ENCODE peak calls at places on chromosomes 3 and 15, in five cellular contexts. A, D, J, X and T are unnamed samples.

GRCh38 chr3:134313839-134314587 is 60.2 kb downstream of the AMOTL2 start:
- DNase-seq in A (peak), D (no peak), J (no peak), X (no peak), T (no peak)

GRCh38 chr3:98705694-98706093 is 57.4 kb upstream of the ST3GAL6 start:
- DNase-seq in A (no peak), D (no peak), J (no peak), X (no peak), T (no peak)

GRCh38 chr3:45688194-45688881 is 858 bp upstream of the SACM1L start:
- DNase-seq in A (no peak), D (peak), J (peak), X (no peak), T (peak)

GRCh38 chr15:77026501-77027110 is 31.7 kb downstream of the PSTPIP1 start:
- DNase-seq in A (no peak), D (no peak), J (no peak), X (no peak), T (peak)

GRCh38 chr3:78907367-78907766 is 860.4 kb downstream of the ROBO1 start:
- DNase-seq in A (no peak), D (no peak), J (no peak), X (no peak), T (no peak)

GRCh38 chr15:91258436-91258779 is 158.4 kb downstream of the SV2B start:
- DNase-seq in A (peak), D (no peak), J (no peak), X (no peak), T (peak)

GRCh38 chr3:58521002-58521670 is 15.9 kb downstream of the ACOX2 start:
- DNase-seq in A (peak), D (peak), J (no peak), X (no peak), T (no peak)

GRCh38 chr15:80785335-80785734 is 6.2 kb downstream of the CEMIP start:
- DNase-seq in A (no peak), D (no peak), J (no peak), X (no peak), T (no peak)

GRCh38 chr3:13348671-13349396 is 71.3 kb downstream of the NUP210 start:
- DNase-seq in A (no peak), D (no peak), J (peak), X (no peak), T (no peak)

GRCh38 chr3:121747976-121748375 is 1.6 kb downstream of the GOLGB1 start:
- DNase-seq in A (no peak), D (no peak), J (no peak), X (no peak), T (no peak)